ENCODE peak calls at places on chromosomes 2 and 18, in ten cellular contexts. I is memory B cell, E is left ventricle myocardium inferior, Z is astrocyte of the spinal cord, H is H7, B is NCI-H748 treated with DMSO at 0.1 percent for 48 hours, K is HEK293T, R is NCI-H2081 treated with DMSO at 0.1 percent for 48 hours, C is GM23338, W is upper lobe of right lung. U is an unnamed sample.

GRCh38 chr2:236974206-236974605 is 111.5 kb upstream of the COPS8 start:
- DNase-seq in I (no peak), E (no peak), Z (no peak), H (no peak), B (no peak), K (no peak), R (no peak), C (no peak), W (no peak), U (no peak)

GRCh38 chr18:27803957-27804356 is 373.0 kb downstream of the CDH2 start:
- DNase-seq in I (no peak), E (no peak), Z (no peak), H (no peak), B (no peak), K (no peak), R (no peak), C (no peak), W (no peak), U (no peak)

GRCh38 chr2:84880395-84880644 is 564 bp downstream of the TRABD2A start:
- DNase-seq in I (no peak), E (no peak), Z (no peak), H (no peak), B (no peak), K (no peak), R (no peak), C (peak; percentile 39), W (no peak), U (no peak)

GRCh38 chr18:30271716-30272115 is 770.8 kb downstream of the DSC3 start:
- DNase-seq in I (no peak), E (no peak), Z (no peak), H (no peak), B (no peak), K (no peak), R (no peak), C (peak; percentile 59), W (no peak), U (no peak)

GRCh38 chr18:62839874-62840713 is 124.8 kb downstream of the PHLPP1 start:
- DNase-seq in I (no peak), E (no peak), Z (no peak), H (no peak), B (no peak), K (no peak), R (no peak), C (no peak), W (no peak), U (no peak)

GRCh38 chr18:45658756-45659155 is 43.5 kb downstream of the SLC14A2 start:
- DNase-seq in I (no peak), E (no peak), Z (peak; percentile 29), H (no peak), B (no peak), K (no peak), R (no peak), C (no peak), W (no peak), U (no peak)

GRCh38 chr2:36441816-36442215 is 86.2 kb downstream of the CRIM1 start:
- DNase-seq in I (no peak), E (no peak), Z (peak; percentile 48), H (no peak), B (no peak), K (no peak), R (no peak), C (no peak), W (no peak), U (no peak)

GRCh38 chr18:79479761-79480161 is 84.0 kb downstream of the NFATC1 start:
- DNase-seq in I (no peak), E (peak; percentile 6), Z (no peak), H (peak; percentile 49), B (no peak), K (no peak), R (no peak), C (no peak), W (peak; percentile 45), U (no peak)

GRCh38 chr2:178277741-178278197 is 83.5 kb downstream of the OSBPL6 start:
- DNase-seq in I (no peak), E (no peak), Z (peak; percentile 45), H (no peak), B (no peak), K (peak; percentile 61), R (no peak), C (no peak), W (no peak), U (peak; percentile 30)

GRCh38 chr2:73970268-73970803 is 14.4 kb upstream of the TET3 start:
- DNase-seq in I (no peak), E (no peak), Z (no peak), H (no peak), B (no peak), K (no peak), R (no peak), C (no peak), W (no peak), U (no peak)

GRCh38 chr2:24021122-24021998 is 11.5 kb downstream of the MFSD2B start:
- DNase-seq in I (no peak), E (no peak), Z (no peak), H (peak; percentile 92), B (no peak), K (peak; percentile 57), R (no peak), C (peak; percentile 87), W (no peak), U (no peak)

GRCh38 chr2:202104286-202104870 is 31.3 kb downstream of the KIAA2012 start:
- DNase-seq in I (no peak), E (no peak), Z (peak; percentile 40), H (peak; percentile 54), B (peak; percentile 26), K (peak; percentile 72), R (no peak), C (peak; percentile 86), W (peak; percentile 84), U (peak; percentile 85)

GRCh38 chr2:240201861-240202260 is 61.4 kb upstream of the OTOS start:
- DNase-seq in I (no peak), E (no peak), Z (no peak), H (no peak), B (no peak), K (no peak), R (no peak), C (no peak), W (peak; percentile 21), U (no peak)

GRCh38 chr2:197209274-197209673 is 101.3 kb downstream of the ANKRD44 start:
- DNase-seq in I (no peak), E (no peak), Z (no peak), H (no peak), B (no peak), K (no peak), R (no peak), C (no peak), W (no peak), U (no peak)

GRCh38 chr2:11708106-11708505 is 38.1 kb upstream of the NTSR2 start:
- DNase-seq in I (no peak), E (no peak), Z (peak; percentile 25), H (no peak), B (no peak), K (no peak), R (no peak), C (no peak), W (no peak), U (no peak)

GRCh38 chr2:25453199-25453903 is 111.6 kb upstream of the DNMT3A start:
- DNase-seq in I (no peak), E (no peak), Z (peak; percentile 8), H (no peak), B (no peak), K (no peak), R (no peak), C (no peak), W (no peak), U (no peak)

GRCh38 chr2:8241317-8241716 is 440.5 kb upstream of the ID2 start:
- DNase-seq in I (no peak), E (no peak), Z (no peak), H (no peak), B (no peak), K (no peak), R (no peak), C (no peak), W (no peak), U (no peak)

GRCh38 chr18:21459706-21460286 is 140.7 kb downstream of the ESCO1 start:
- DNase-seq in I (no peak), E (no peak), Z (no peak), H (no peak), B (no peak), K (no peak), R (no peak), C (no peak), W (no peak), U (no peak)

GRCh38 chr2:44553456-44553855 is 191.7 kb downstream of the CAMKMT start:
- DNase-seq in I (no peak), E (no peak), Z (peak; percentile 59), H (no peak), B (no peak), K (no peak), R (no peak), C (no peak), W (no peak), U (no peak)

GRCh38 chr2:51789908-51790307 is 758.0 kb upstream of the NRXN1 start:
- DNase-seq in I (no peak), E (no peak), Z (no peak), H (no peak), B (no peak), K (no peak), R (no peak), C (no peak), W (no peak), U (no peak)

GRCh38 chr2:235414422-235414821 is 79.4 kb upstream of the AGAP1 start:
- DNase-seq in I (no peak), E (peak; percentile 79), Z (no peak), H (no peak), B (no peak), K (no peak), R (no peak), C (no peak), W (no peak), U (no peak)

GRCh38 chr2:19367346-19367745 is 8.9 kb upstream of the OSR1 start:
- DNase-seq in I (no peak), E (no peak), Z (no peak), H (no peak), B (no peak), K (no peak), R (no peak), C (no peak), W (no peak), U (no peak)

GRCh38 chr2:232415736-232416520 is 9.3 kb downstream of the ALPG start:
- DNase-seq in I (no peak), E (no peak), Z (no peak), H (peak; percentile 31), B (no peak), K (no peak), R (no peak), C (no peak), W (peak; percentile 46), U (no peak)

GRCh38 chr2:240932724-240933047 is 26.6 kb downstream of the CROCC2 start:
- DNase-seq in I (no peak), E (no peak), Z (no peak), H (no peak), B (no peak), K (no peak), R (no peak), C (no peak), W (no peak), U (no peak)

GRCh38 chr18:3615374-3615773 is 165.4 kb downstream of the TGIF1 start:
- DNase-seq in I (no peak), E (no peak), Z (no peak), H (no peak), B (no peak), K (no peak), R (no peak), C (no peak), W (no peak), U (no peak)

GRCh38 chr2:47189635-47190034 is 34.5 kb upstream of the STPG4 start:
- DNase-seq in I (no peak), E (no peak), Z (peak; percentile 94), H (no peak), B (no peak), K (no peak), R (no peak), C (no peak), W (no peak), U (no peak)

GRCh38 chr2:183070942-183071844 is 7.4 kb upstream of the DUSP19 start:
- DNase-seq in I (no peak), E (peak; percentile 35), Z (peak; percentile 23), H (peak; percentile 77), B (no peak), K (peak; percentile 43), R (no peak), C (peak; percentile 88), W (peak; percentile 70), U (peak; percentile 31)

GRCh38 chr2:241229563-241230401 is 41.3 kb downstream of the ANO7 start:
- DNase-seq in I (no peak), E (no peak), Z (no peak), H (peak; percentile 34), B (no peak), K (no peak), R (no peak), C (no peak), W (peak; percentile 52), U (no peak)